ENCODE peak calls at places on chromosome 6, in four cellular contexts. G, R, S and O are unnamed samples.

GRCh38 chr6:113695506-113695905 is 161.6 kb upstream of the MARCKS start:
- DNase-seq in G (no peak), R (no peak), S (no peak), O (no peak)

GRCh38 chr6:107866606-107867301 is 42.6 kb upstream of the SCML4 start:
- DNase-seq in G (peak), R (peak), S (no peak), O (no peak)

GRCh38 chr6:56840467-56841371 is 114.2 kb upstream of the BEND6 start:
- DNase-seq in G (no peak), R (peak), S (no peak), O (peak)

GRCh38 chr6:122730775-122731386 is 48.6 kb upstream of the FABP7 start:
- DNase-seq in G (peak), R (peak), S (no peak), O (peak)

GRCh38 chr6:158481612-158482473 is 78.0 kb upstream of the TMEM181 start:
- DNase-seq in G (no peak), R (peak), S (no peak), O (peak)

GRCh38 chr6:39769012-39769411 is 23.2 kb upstream of the DAAM2 start:
- DNase-seq in G (no peak), R (no peak), S (no peak), O (no peak)

GRCh38 chr6:163923658-163924411 is 509.3 kb downstream of the QKI start:
- DNase-seq in G (no peak), R (no peak), S (no peak), O (no peak)

GRCh38 chr6:3299221-3299620 is 40.5 kb downstream of the PSMG4 start:
- DNase-seq in G (no peak), R (no peak), S (no peak), O (no peak)

GRCh38 chr6:168288781-168289570 is 30.6 kb downstream of the DACT2 start:
- DNase-seq in G (no peak), R (no peak), S (no peak), O (no peak)